ENCODE peak calls at places on chromosomes 13 and 19, in nine cellular contexts. T is heart right ventricle; R is mucosa of descending colon; C is tibial artery; S is A549; O is endodermal cell; P is CD8-positive, alpha-beta T cell; U is body of pancreas; M is A673. F is an unnamed sample.

GRCh38 chr19:46616631-46617322 is 8.1 kb downstream of the PTGIR start:
- DNase-seq in T (peak; percentile 71), R (peak; percentile 65), S (peak; percentile 96), O (peak; percentile 92), C (no peak), P (no peak), M (no peak), U (peak; percentile 96), F (no peak)

GRCh38 chr13:41767801-41768200 is 193.1 kb downstream of the VWA8 start:
- DNase-seq in C (no peak), R (no peak), M (peak; percentile 31), P (no peak), U (no peak), S (no peak), T (no peak), O (no peak), F (no peak)

GRCh38 chr19:39156230-39156890 is 30.8 kb downstream of the PAK4 start:
- DNase-seq in S (no peak), U (peak; percentile 65), T (no peak), C (no peak), P (no peak), M (no peak), O (no peak), R (no peak), F (no peak)

GRCh38 chr13:33665776-33666175 is 152.2 kb upstream of the RFC3 start:
- DNase-seq in R (no peak), M (no peak), C (no peak), S (no peak), U (no peak), O (no peak), P (no peak), T (no peak), F (no peak)

GRCh38 chr13:110073982-110074381 is 233.0 kb downstream of the COL4A1 start:
- DNase-seq in R (no peak), M (peak; percentile 12), T (no peak), S (no peak), C (no peak), P (no peak), U (no peak), O (no peak), F (no peak)

GRCh38 chr19:33406521-33407139 is 33.1 kb downstream of the CEBPG start:
- DNase-seq in P (peak; percentile 78), U (peak; percentile 82), O (peak; percentile 97), T (peak; percentile 71), S (peak; percentile 95), C (peak; percentile 67), M (peak; percentile 71), R (peak; percentile 89), F (peak; percentile 69)

GRCh38 chr13:100302391-100302790 is 213.5 kb downstream of the PCCA start:
- DNase-seq in O (no peak), P (no peak), S (no peak), R (no peak), M (no peak), T (no peak), C (no peak), U (no peak), F (no peak)

GRCh38 chr19:45792482-45793177 is at the start of gene DMWD:
- DNase-seq in P (peak; percentile 100), S (peak; percentile 90), U (peak; percentile 100), M (peak; percentile 99), R (peak; percentile 100), O (peak; percentile 100), T (peak; percentile 100), C (peak; percentile 100), F (peak; percentile 98)

GRCh38 chr13:41013834-41014233 is 5.3 kb downstream of the ELF1 start:
- DNase-seq in P (no peak), C (no peak), O (no peak), S (no peak), T (no peak), R (no peak), U (no peak), M (no peak), F (no peak)

GRCh38 chr13:29943301-29944085 is 93.1 kb upstream of the UBL3 start:
- DNase-seq in M (no peak), U (no peak), O (no peak), T (no peak), R (no peak), C (no peak), P (no peak), S (no peak), F (no peak)

GRCh38 chr19:4547303-4548237 is 7.7 kb upstream of the LRG1 start:
- DNase-seq in U (peak; percentile 71), M (no peak), S (no peak), C (no peak), T (no peak), R (no peak), O (peak; percentile 71), P (no peak), F (no peak)

GRCh38 chr13:97335488-97336134 is 98.4 kb upstream of the RAP2A start:
- DNase-seq in T (no peak), O (no peak), P (no peak), U (no peak), S (no peak), R (no peak), C (no peak), M (no peak), F (no peak)

GRCh38 chr13:20197361-20197834 is 4.7 kb upstream of the GJB2 start:
- DNase-seq in O (no peak), T (no peak), C (no peak), R (peak; percentile 17), S (peak; percentile 31), U (peak; percentile 27), P (no peak), M (peak; percentile 63), F (peak; percentile 47)

GRCh38 chr19:35278578-35279284 is 3.6 kb upstream of the HAMP start:
- DNase-seq in P (no peak), M (no peak), R (no peak), C (no peak), S (no peak), O (no peak), T (no peak), U (no peak), F (no peak)

GRCh38 chr13:90968510-90968909 is 379.0 kb upstream of the MIR17HG start:
- DNase-seq in T (no peak), U (peak; percentile 45), S (peak; percentile 33), M (peak; percentile 41), P (no peak), R (no peak), O (peak; percentile 81), C (no peak), F (no peak)

GRCh38 chr19:18744019-18744418 is 47.1 kb downstream of the COMP start:
- DNase-seq in S (no peak), M (no peak), C (no peak), R (no peak), O (no peak), U (no peak), P (no peak), T (no peak), F (no peak)

GRCh38 chr13:37652596-37652995 is 54.0 kb upstream of the POSTN start:
- DNase-seq in O (no peak), S (no peak), R (no peak), P (no peak), M (no peak), U (no peak), C (no peak), T (no peak), F (no peak)

GRCh38 chr13:93875527-93875926 is 604.0 kb downstream of the DCT start:
- DNase-seq in R (no peak), U (no peak), M (no peak), C (no peak), T (no peak), O (no peak), P (no peak), S (no peak), F (no peak)

GRCh38 chr19:51460164-51460992 is 2.1 kb upstream of the SIGLEC8 start:
- DNase-seq in P (no peak), T (no peak), R (no peak), C (no peak), S (no peak), M (peak; percentile 7), O (peak; percentile 66), U (no peak), F (no peak)

GRCh38 chr13:30908416-30908980 is 2.4 kb downstream of the MEDAG start:
- DNase-seq in C (peak; percentile 69), T (peak; percentile 24), P (no peak), U (no peak), O (no peak), R (no peak), M (peak; percentile 67), S (no peak), F (no peak)

GRCh38 chr13:42040730-42041016 is 7.8 kb upstream of the DGKH start:
- DNase-seq in P (no peak), S (no peak), R (no peak), U (no peak), T (no peak), C (no peak), O (no peak), M (no peak), F (no peak)

GRCh38 chr13:62512194-62513141 is 1096.8 kb upstream of the PCDH20 start:
- DNase-seq in M (peak; percentile 66), U (peak; percentile 63), S (peak; percentile 1), O (peak; percentile 84), C (no peak), T (no peak), R (peak; percentile 39), P (no peak), F (no peak)

GRCh38 chr13:43657485-43657884 is 129.3 kb downstream of the ENOX1 start:
- DNase-seq in P (no peak), U (no peak), S (no peak), M (no peak), R (no peak), C (no peak), O (no peak), T (no peak), F (no peak)
- H3K4me1 ChIP-seq in P (no peaks in the 10 kb centered on the region), U (no peaks in the 10 kb centered on the region), S (no peaks in the 10 kb centered on the region), M (no peaks in the 10 kb centered on the region), R (peaks cover 5% of the 10 kb centered on the region), C (no peaks in the 10 kb centered on the region), O (no peaks in the 10 kb centered on the region), T (peaks cover 8% of the 10 kb centered on the region), F (no peaks in the 10 kb centered on the region)

GRCh38 chr13:99297330-99297729 is 9.9 kb downstream of the GPR183 start:
- DNase-seq in R (no peak), S (no peak), M (no peak), C (no peak), T (no peak), U (no peak), O (no peak), P (no peak), F (no peak)
- H3K4me1 ChIP-seq in R (peaks cover 8% of the 10 kb centered on the region), S (no peaks in the 10 kb centered on the region), M (no peaks in the 10 kb centered on the region), C (no peaks in the 10 kb centered on the region), T (no peaks in the 10 kb centered on the region), U (no peaks in the 10 kb centered on the region), O (no peaks in the 10 kb centered on the region), P (peaks cover 72% of the 10 kb centered on the region), F (peaks cover 98% of the 10 kb centered on the region)

GRCh38 chr13:24074687-24075086 is 85.8 kb upstream of the SPATA13 start:
- DNase-seq in T (no peak), C (peak; percentile 51), M (no peak), S (no peak), R (peak; percentile 40), P (no peak), O (no peak), U (peak; percentile 66), F (no peak)
- H3K4me1 ChIP-seq in T (peaks cover 29% of the 10 kb centered on the region), C (peaks cover 36% of the 10 kb centered on the region), M (no peaks in the 10 kb centered on the region), S (peaks cover 23% of the 10 kb centered on the region), R (peaks cover 10% of the 10 kb centered on the region), P (no peaks in the 10 kb centered on the region), O (peaks cover 2% of the 10 kb centered on the region), U (peaks cover 38% of the 10 kb centered on the region), F (no peaks in the 10 kb centered on the region)

DNA sequence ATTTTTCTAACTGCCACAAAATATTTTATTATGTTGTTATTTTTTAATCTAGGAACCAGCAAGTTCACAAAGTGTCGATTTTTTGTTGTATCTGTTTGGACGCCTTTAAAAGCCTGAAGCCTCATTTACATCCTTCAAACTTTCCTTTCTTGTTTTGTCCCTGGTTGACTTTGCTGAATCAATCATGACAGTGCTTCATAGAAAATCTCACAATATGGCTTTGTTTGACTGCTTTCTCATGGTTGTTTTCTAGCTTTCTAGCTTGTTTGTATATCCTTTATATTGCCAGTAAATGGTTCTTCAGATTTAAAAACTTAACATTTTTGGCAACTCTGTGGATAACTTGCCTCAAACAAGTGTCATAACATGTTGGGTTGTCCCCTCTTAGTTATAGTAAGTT is 84.1 kb upstream of the ATXN8OS start:
- DNase-seq in T (no peak), C (no peak), P (no peak), R (no peak), S (no peak), O (no peak), M (no peak), U (no peak), F (no peak)
- H3K4me1 ChIP-seq in T (no peaks in the 10 kb centered on the region), C (no peaks in the 10 kb centered on the region), P (no peaks in the 10 kb centered on the region), R (no peaks in the 10 kb centered on the region), S (no peaks in the 10 kb centered on the region), O (peaks cover 5% of the 10 kb centered on the region), M (no peaks in the 10 kb centered on the region), U (no peaks in the 10 kb centered on the region), F (no peaks in the 10 kb centered on the region)

F was measured in CD4-positive, alpha-beta memory T cell.